ENCODE peak calls at places on chromosomes 1 and 21, in ten cellular contexts. F is D341Med; C is PC-9; N is fibroblast of the aortic adventitia; D is keratinocyte; Z is mesendoderm; U is effector CD4-positive, alpha-beta T cell; R is GM12892; S is CD8-positive, alpha-beta memory T cell; B is GM12891. T is an unnamed sample.

GRCh38 chr21:46295177-46295711 is 9.1 kb downstream of the YBEY start:
- DNase-seq in F (no peak), C (no peak), N (no peak), D (no peak), Z (peak), U (no peak), R (no peak), S (no peak), B (no peak), T (no peak)

GRCh38 chr1:41618871-41619270 is 134.4 kb upstream of the EDN2 start:
- DNase-seq in F (peak), C (no peak), N (no peak), D (no peak), Z (peak), U (no peak), R (no peak), S (no peak), B (no peak), T (no peak)

GRCh38 chr1:156444407-156445001 is 56.1 kb downstream of the MEF2D start:
- DNase-seq in F (peak), C (peak), N (no peak), D (no peak), Z (peak), U (no peak), R (no peak), S (no peak), B (no peak), T (no peak)

GRCh38 chr21:23402929-23403520 is 2204.3 kb downstream of the MRPL39 start:
- DNase-seq in F (no peak), C (no peak), N (no peak), D (no peak), Z (no peak), U (no peak), R (no peak), S (no peak), B (no peak), T (no peak)

GRCh38 chr21:36803801-36804452 is 105.0 kb downstream of the SIM2 start:
- DNase-seq in F (no peak), C (no peak), N (no peak), D (no peak), Z (peak), U (no peak), R (no peak), S (no peak), B (no peak), T (no peak)

GRCh38 chr1:53572802-53573148 is 113.6 kb downstream of the DMRTB1 start:
- DNase-seq in F (no peak), C (peak), N (no peak), D (no peak), Z (no peak), U (no peak), R (no peak), S (no peak), B (no peak), T (no peak)

GRCh38 chr1:209737118-209737505 is 18.7 kb upstream of the TRAF3IP3 start:
- DNase-seq in F (no peak), C (no peak), N (no peak), D (no peak), Z (no peak), U (no peak), R (no peak), S (no peak), B (no peak), T (no peak)

GRCh38 chr1:153253693-153254092 is 5.8 kb upstream of the LORICRIN start:
- DNase-seq in F (peak), C (no peak), N (no peak), D (no peak), Z (no peak), U (no peak), R (no peak), S (no peak), B (no peak), T (no peak)

GRCh38 chr1:248818505-248819374 is 7.0 kb downstream of the SH3BP5L start:
- DNase-seq in F (no peak), C (no peak), N (no peak), D (no peak), Z (no peak), U (no peak), R (no peak), S (no peak), B (no peak), T (no peak)

GRCh38 chr21:32463889-32464300 is 51.4 kb downstream of the EVA1C start:
- DNase-seq in F (no peak), C (no peak), N (peak), D (no peak), Z (no peak), U (no peak), R (no peak), S (no peak), B (no peak), T (no peak)

GRCh38 chr1:168734271-168734670 is 5.3 kb upstream of the DPT start:
- DNase-seq in F (no peak), C (no peak), N (no peak), D (no peak), Z (no peak), U (no peak), R (no peak), S (no peak), B (no peak), T (no peak)

GRCh38 chr1:15362737-15363128 is 47.0 kb upstream of the EFHD2 start:
- DNase-seq in F (no peak), C (no peak), N (no peak), D (no peak), Z (no peak), U (no peak), R (no peak), S (no peak), B (no peak), T (no peak)

GRCh38 chr1:215637041-215637573 is 70.0 kb downstream of the KCTD3 start:
- DNase-seq in F (no peak), C (no peak), N (peak), D (no peak), Z (no peak), U (no peak), R (no peak), S (no peak), B (no peak), T (no peak)

GRCh38 chr1:117527566-117528102 is 78.2 kb upstream of the TENT5C start:
- DNase-seq in F (no peak), C (no peak), N (peak), D (no peak), Z (no peak), U (no peak), R (no peak), S (no peak), B (no peak), T (no peak)

GRCh38 chr1:236800002-236800620 is 5.0 kb downstream of the MTR start:
- DNase-seq in F (no peak), C (no peak), N (no peak), D (no peak), Z (no peak), U (no peak), R (no peak), S (no peak), B (no peak), T (no peak)

GRCh38 chr1:160030657-160031367 is 978 bp downstream of the PIGM start:
- DNase-seq in F (no peak), C (no peak), N (peak), D (no peak), Z (no peak), U (no peak), R (no peak), S (no peak), B (no peak), T (no peak)

GRCh38 chr1:97392701-97393100 is 528.1 kb downstream of the DPYD start:
- DNase-seq in F (no peak), C (no peak), N (peak), D (no peak), Z (no peak), U (no peak), R (no peak), S (no peak), B (no peak), T (no peak)

GRCh38 chr1:160862151-160863061 is at the start of gene CD244:
- DNase-seq in F (no peak), C (peak), N (no peak), D (no peak), Z (peak), U (no peak), R (no peak), S (peak), B (no peak), T (no peak)

GRCh38 chr1:36763771-36764170 is 270.5 kb downstream of the GRIK3 start:
- DNase-seq in F (no peak), C (no peak), N (no peak), D (no peak), Z (no peak), U (no peak), R (no peak), S (no peak), B (no peak), T (no peak)

GRCh38 chr1:21468597-21468996 is 28.7 kb downstream of the NBPF3 start:
- DNase-seq in F (no peak), C (no peak), N (peak), D (no peak), Z (peak), U (no peak), R (no peak), S (no peak), B (no peak), T (no peak)

GRCh38 chr1:235093013-235093618 is 35.5 kb downstream of the TOMM20 start:
- DNase-seq in F (peak), C (no peak), N (peak), D (no peak), Z (peak), U (no peak), R (no peak), S (no peak), B (no peak), T (no peak)

GRCh38 chr1:113074237-113074636 is 1.2 kb downstream of the LRIG2 start:
- DNase-seq in F (no peak), C (no peak), N (peak), D (no peak), Z (peak), U (no peak), R (no peak), S (no peak), B (no peak), T (no peak)

GRCh38 chr1:180854456-180854855 is 58.2 kb upstream of the KIAA1614 start:
- DNase-seq in F (no peak), C (no peak), N (peak), D (no peak), Z (peak), U (no peak), R (no peak), S (no peak), B (no peak), T (no peak)

GRCh38 chr1:204617256-204618147 is 68.0 kb downstream of the LRRN2 start:
- DNase-seq in F (no peak), C (no peak), N (no peak), D (no peak), Z (no peak), U (no peak), R (no peak), S (no peak), B (no peak), T (no peak)

GRCh38 chr1:167551359-167551758 is 2.2 kb downstream of the CREG1 start:
- DNase-seq in F (no peak), C (no peak), N (no peak), D (no peak), Z (no peak), U (no peak), R (no peak), S (no peak), B (no peak), T (no peak)

T was measured in epithelial cell of prostate.